ENCODE peak calls at places on chromosomes 11 and 22, in eight cellular contexts. H is psoas muscle; Y is heart left ventricle; X is activated CD8-positive, alpha-beta memory T cell treated with anti-CD3 and anti-CD28 coated beads, Interleukin-2, amount 50 U/mL, for 4 hours; A is stromal cell of bone marrow; D is left colon; I is GM18507; M is T-helper 9 cell. G is an unnamed sample.

GRCh38 chr22:46557736-46558480 is 20.5 kb upstream of the CELSR1 start:
- DNase-seq in H (no peak), Y (peak), X (peak), A (no peak), D (no peak), I (no peak), M (no peak), G (no peak)

GRCh38 chr22:25383892-25384291 is 164.5 kb downstream of the CRYBB2 start:
- DNase-seq in H (no peak), Y (no peak), X (no peak), A (no peak), D (no peak), I (no peak), M (no peak), G (no peak)

GRCh38 chr22:44761025-44761424 is 8.7 kb downstream of the ARHGAP8 start:
- DNase-seq in H (no peak), Y (no peak), X (no peak), A (no peak), D (no peak), I (no peak), M (no peak), G (no peak)

GRCh38 chr11:43852057-43852636 is 28.5 kb upstream of the ALKBH3 start:
- DNase-seq in H (peak), Y (peak), X (peak), A (peak), D (peak), I (peak), M (peak), G (peak)

GRCh38 chr22:27115816-27116256 is 458.4 kb downstream of the MIAT start:
- DNase-seq in H (no peak), Y (no peak), X (no peak), A (no peak), D (no peak), I (no peak), M (no peak), G (no peak)

GRCh38 chr11:86753376-86753775 is 47.0 kb upstream of the PRSS23 start:
- DNase-seq in H (no peak), Y (no peak), X (no peak), A (no peak), D (no peak), I (no peak), M (no peak), G (no peak)

GRCh38 chr11:34432822-34433221 is 5.9 kb upstream of the CAT start:
- DNase-seq in H (no peak), Y (no peak), X (no peak), A (no peak), D (no peak), I (no peak), M (no peak), G (no peak)

GRCh38 chr11:60121259-60121658 is 32.8 kb downstream of the MS4A2 start:
- DNase-seq in H (no peak), Y (no peak), X (no peak), A (no peak), D (peak), I (no peak), M (no peak), G (no peak)

GRCh38 chr11:68090706-68091105 is 30.5 kb downstream of the CHKA start:
- DNase-seq in H (no peak), Y (peak), X (no peak), A (no peak), D (peak), I (no peak), M (no peak), G (no peak)

GRCh38 chr11:82267186-82267585 is 466.5 kb downstream of the FAM181B start:
- DNase-seq in H (no peak), Y (no peak), X (no peak), A (no peak), D (no peak), I (no peak), M (no peak), G (no peak)

GRCh38 chr22:22342697-22343602 is 98.4 kb downstream of the VPREB1 start:
- DNase-seq in H (no peak), Y (no peak), X (peak), A (no peak), D (peak), I (peak), M (peak), G (no peak)

GRCh38 chr11:79100093-79100704 is 340.6 kb downstream of the TENM4 start:
- DNase-seq in H (no peak), Y (no peak), X (no peak), A (peak), D (peak), I (peak), M (no peak), G (peak)

GRCh38 chr11:63985812-63986155 is 454 bp upstream of the OTUB1 start:
- DNase-seq in H (no peak), Y (no peak), X (peak), A (no peak), D (peak), I (no peak), M (peak), G (no peak)

GRCh38 chr11:131108780-131109179 is 192.5 kb upstream of the SNX19 start:
- DNase-seq in H (no peak), Y (no peak), X (no peak), A (no peak), D (no peak), I (no peak), M (no peak), G (no peak)

GRCh38 chr11:87359401-87359800 is 321.7 kb downstream of the TMEM135 start:
- DNase-seq in H (no peak), Y (no peak), X (no peak), A (no peak), D (peak), I (no peak), M (no peak), G (no peak)

GRCh38 chr11:2300290-2300935 is 1.3 kb downstream of the C11orf21 start:
- DNase-seq in H (no peak), Y (no peak), X (no peak), A (no peak), D (no peak), I (no peak), M (no peak), G (no peak)

GRCh38 chr11:115084191-115084590 is 405.9 kb downstream of the NXPE2 start:
- DNase-seq in H (no peak), Y (no peak), X (no peak), A (no peak), D (no peak), I (no peak), M (no peak), G (no peak)

GRCh38 chr11:115168229-115168671 is 336.0 kb downstream of the CADM1 start:
- DNase-seq in H (peak), Y (peak), X (no peak), A (peak), D (no peak), I (no peak), M (no peak), G (no peak)

GRCh38 chr11:94638902-94639373 is 71.8 kb downstream of the PIWIL4 start:
- DNase-seq in H (no peak), Y (no peak), X (no peak), A (peak), D (no peak), I (no peak), M (no peak), G (peak)

GRCh38 chr22:38132794-38133193 is 22.3 kb upstream of the BAIAP2L2 start:
- DNase-seq in H (no peak), Y (no peak), X (no peak), A (no peak), D (no peak), I (no peak), M (no peak), G (no peak)

GRCh38 chr11:2390871-2391662 is 9.5 kb upstream of the TSSC4 start:
- DNase-seq in H (no peak), Y (peak), X (no peak), A (no peak), D (no peak), I (no peak), M (no peak), G (peak)

GRCh38 chr11:22976146-22976545 is 115.9 kb upstream of the CCDC179 start:
- DNase-seq in H (peak), Y (no peak), X (no peak), A (peak), D (no peak), I (no peak), M (no peak), G (peak)

GRCh38 chr22:41380993-41381328 is 781 bp upstream of the TEF start:
- DNase-seq in H (peak), Y (peak), X (no peak), A (peak), D (no peak), I (no peak), M (no peak), G (peak)